ENCODE peak calls at places on chromosomes 12 and 14, in seven cellular contexts. Y is endothelial cell, W is upper lobe of left lung, S is pancreas, I is kidney epithelial cell, M is PC-3, L is fibroblast of pulmonary artery. Z is an unnamed sample.

GRCh38 chr12:25497021-25497420 is 56.1 kb downstream of the LMNTD1 start:
- DNase-seq in Y (no peak), W (no peak), S (no peak), I (no peak), M (peak), L (no peak), Z (no peak)

GRCh38 chr12:56081393-56082347 is 1.7 kb downstream of the ERBB3 start:
- DNase-seq in Y (no peak), W (peak), S (peak), I (no peak), M (no peak), L (no peak), Z (no peak)

GRCh38 chr12:3335078-3335487 is 155.9 kb upstream of the PRMT8 start:
- DNase-seq in Y (no peak), W (no peak), S (no peak), I (no peak), M (no peak), L (no peak), Z (no peak)

GRCh38 chr14:96424104-96424989 is 32.4 kb downstream of the AK7 start:
- DNase-seq in Y (peak), W (no peak), S (peak), I (no peak), M (peak), L (peak), Z (no peak)

GRCh38 chr12:67681145-67681778 is 32.7 kb downstream of the DYRK2 start:
- DNase-seq in Y (no peak), W (no peak), S (no peak), I (peak), M (peak), L (peak), Z (no peak)

GRCh38 chr14:60085085-60085484 is 6.6 kb upstream of the PCNX4 start:
- DNase-seq in Y (no peak), W (no peak), S (no peak), I (no peak), M (no peak), L (peak), Z (no peak)

GRCh38 chr14:92759679-92760523 is 11.5 kb upstream of the LGMN start:
- DNase-seq in Y (no peak), W (no peak), S (no peak), I (no peak), M (no peak), L (no peak), Z (no peak)

GRCh38 chr12:120688527-120689071 is 1.6 kb downstream of the MLEC start:
- DNase-seq in Y (no peak), W (no peak), S (no peak), I (no peak), M (peak), L (no peak), Z (no peak)

GRCh38 chr14:44914849-44915248 is 46.9 kb downstream of the KLHL28 start:
- DNase-seq in Y (no peak), W (no peak), S (no peak), I (no peak), M (peak), L (peak), Z (no peak)

GRCh38 chr12:47891356-47891755 is 13.4 kb downstream of the VDR start:
- DNase-seq in Y (no peak), W (no peak), S (no peak), I (no peak), M (no peak), L (no peak), Z (no peak)

GRCh38 chr12:45342171-45342570 is 126.3 kb downstream of the ANO6 start:
- DNase-seq in Y (no peak), W (no peak), S (no peak), I (no peak), M (no peak), L (no peak), Z (no peak)

GRCh38 chr12:3288690-3289089 is 202.3 kb upstream of the PRMT8 start:
- DNase-seq in Y (no peak), W (no peak), S (no peak), I (no peak), M (no peak), L (no peak), Z (no peak)

GRCh38 chr14:35342160-35343010 is 50.2 kb downstream of the PSMA6 start:
- DNase-seq in Y (no peak), W (peak), S (peak), I (no peak), M (no peak), L (peak), Z (no peak)

GRCh38 chr14:61841145-61841544 is 78.9 kb downstream of the SNAPC1 start:
- DNase-seq in Y (no peak), W (no peak), S (no peak), I (no peak), M (peak), L (peak), Z (no peak)

GRCh38 chr12:91991397-91992187 is 154.1 kb downstream of the BTG1 start:
- DNase-seq in Y (no peak), W (no peak), S (no peak), I (no peak), M (peak), L (peak), Z (no peak)

GRCh38 chr12:57299514-57300016 is 48.6 kb upstream of the STAC3 start:
- DNase-seq in Y (no peak), W (no peak), S (no peak), I (no peak), M (peak), L (no peak), Z (no peak)

GRCh38 chr14:63986789-63987533 is 134.2 kb downstream of the SYNE2 start:
- DNase-seq in Y (no peak), W (no peak), S (no peak), I (peak), M (peak), L (peak), Z (no peak)

GRCh38 chr12:72006766-72007165 is 68.1 kb downstream of the TPH2 start:
- DNase-seq in Y (no peak), W (no peak), S (no peak), I (no peak), M (no peak), L (no peak), Z (no peak)

GRCh38 chr12:18462437-18462836 is 201.1 kb downstream of the PIK3C2G start:
- DNase-seq in Y (no peak), W (no peak), S (no peak), I (no peak), M (peak), L (peak), Z (no peak)

DNA sequence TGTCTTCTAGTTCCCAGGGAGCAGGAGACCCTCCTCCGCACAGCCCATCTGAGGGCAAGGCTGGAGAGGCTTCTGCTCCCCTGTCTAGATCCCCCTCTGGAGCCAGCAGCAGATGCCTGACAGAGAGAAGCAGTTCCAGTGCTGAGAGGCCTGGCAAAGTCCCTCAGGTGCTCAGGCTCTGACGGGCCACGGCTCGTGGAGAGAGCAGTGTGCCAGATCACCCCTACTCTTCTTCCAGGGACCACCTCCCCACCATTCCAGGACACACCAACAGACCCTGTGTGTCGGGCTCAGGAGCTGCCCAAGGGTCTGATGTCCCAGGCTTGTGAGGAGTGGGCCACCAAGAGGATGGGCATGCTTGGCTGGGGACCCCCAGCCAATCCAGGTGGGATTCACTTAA is 22.5 kb upstream of the C14orf180 start:
- DNase-seq in Y (no peak), W (no peak), S (no peak), I (no peak), M (no peak), L (no peak), Z (no peak)
- TF ChIP-seq CTCF in Y (no peak), W (no peak), S (no peak), I (no peak), M (no peak), L (no peak), Z (no peak)

GRCh38 chr12:41514907-41515306 is 326.8 kb downstream of the PDZRN4 start:
- DNase-seq in Y (peak), W (no peak), S (no peak), I (no peak), M (no peak), L (no peak), Z (no peak)
- TF ChIP-seq CTCF in Y (no peak), W (no peak), S (no peak), I (peak), M (peak), L (peak), Z (peak)

GRCh38 chr14:78029471-78030372 is 140.5 kb upstream of the NRXN3 start:
- DNase-seq in Y (no peak), W (no peak), S (no peak), I (no peak), M (no peak), L (no peak), Z (no peak)
- TF ChIP-seq CTCF in Y (no peak), W (no peak), S (no peak), I (peak), M (peak), L (no peak), Z (peak)

GRCh38 chr14:22155582-22155981 is 433.4 kb downstream of the DAD1 start:
- DNase-seq in Y (no peak), W (no peak), S (no peak), I (no peak), M (peak), L (no peak), Z (no peak)

GRCh38 chr14:22152161-22152870 is 436.7 kb downstream of the DAD1 start:
- DNase-seq in Y (no peak), W (no peak), S (no peak), I (no peak), M (no peak), L (no peak), Z (no peak)

GRCh38 chr14:22152901-22153300 is 436.1 kb downstream of the DAD1 start:
- DNase-seq in Y (no peak), W (no peak), S (no peak), I (no peak), M (no peak), L (no peak), Z (no peak)

GRCh38 chr14:22147716-22148115 is 441.3 kb downstream of the DAD1 start:
- DNase-seq in Y (no peak), W (no peak), S (no peak), I (no peak), M (peak), L (no peak), Z (no peak)

GRCh38 chr14:22151091-22151490 is 437.9 kb downstream of the DAD1 start:
- DNase-seq in Y (no peak), W (no peak), S (no peak), I (no peak), M (no peak), L (no peak), Z (no peak)
- TF ChIP-seq CTCF in Y (no peak), W (no peak), S (no peak), I (no peak), M (no peak), L (no peak), Z (no peak)

GRCh38 chr14:78598046-78598652 is 428.0 kb downstream of the NRXN3 start:
- DNase-seq in Y (peak), W (peak), S (peak), I (no peak), M (peak), L (peak), Z (no peak)

GRCh38 chr14:78593949-78594348 is 423.8 kb downstream of the NRXN3 start:
- DNase-seq in Y (no peak), W (no peak), S (no peak), I (no peak), M (no peak), L (no peak), Z (no peak)

DNA sequence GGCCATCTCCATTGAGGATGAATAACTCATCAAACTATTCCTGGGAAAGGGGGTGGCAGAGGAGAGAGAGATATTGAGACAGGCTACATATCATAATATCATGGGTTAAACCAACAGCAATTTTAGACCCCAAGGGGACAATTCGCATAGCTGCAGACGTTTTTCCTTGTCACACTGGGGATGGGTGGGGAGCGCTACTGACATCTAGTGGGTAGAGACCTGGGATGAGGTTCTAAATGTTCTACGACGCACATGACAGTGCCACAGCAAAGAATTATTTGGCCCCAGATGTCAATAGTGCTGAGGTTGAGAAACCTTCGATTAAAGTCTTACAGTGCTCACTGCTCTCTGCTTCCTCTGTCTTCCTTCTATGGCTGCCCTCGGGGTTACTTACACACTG is 425.6 kb downstream of the NRXN3 start:
- DNase-seq in Y (peak), W (no peak), S (no peak), I (no peak), M (peak), L (no peak), Z (no peak)
- TF ChIP-seq CTCF in Y (no peak), W (no peak), S (no peak), I (peak), M (peak), L (peak), Z (peak)

GRCh38 chr14:104940526-104941150 is 16.0 kb downstream of the PLD4 start:
- DNase-seq in Y (no peak), W (no peak), S (no peak), I (no peak), M (peak), L (no peak), Z (no peak)
- TF ChIP-seq CTCF in Y (no peak), W (no peak), S (no peak), I (peak), M (peak), L (peak), Z (peak)

GRCh38 chr12:102062419-102062806 is 622 bp upstream of the WASHC3 start:
- DNase-seq in Y (no peak), W (no peak), S (no peak), I (no peak), M (no peak), L (no peak), Z (no peak)
- TF ChIP-seq CTCF in Y (no peak), W (no peak), S (no peak), I (no peak), M (no peak), L (no peak), Z (no peak)

GRCh38 chr12:69274861-69275260 is 35.5 kb downstream of the CPSF6 start:
- DNase-seq in Y (no peak), W (no peak), S (no peak), I (no peak), M (peak), L (peak), Z (no peak)

GRCh38 chr12:69278814-69279782 is 39.7 kb downstream of the CPSF6 start:
- DNase-seq in Y (no peak), W (no peak), S (no peak), I (no peak), M (no peak), L (no peak), Z (no peak)

GRCh38 chr12:69269736-69270135 is 30.4 kb downstream of the CPSF6 start:
- DNase-seq in Y (no peak), W (no peak), S (no peak), I (no peak), M (no peak), L (no peak), Z (no peak)

GRCh38 chr12:69272511-69272910 is 33.1 kb downstream of the CPSF6 start:
- DNase-seq in Y (no peak), W (no peak), S (no peak), I (no peak), M (no peak), L (no peak), Z (no peak)

GRCh38 chr12:69275471-69275891 is 36.1 kb downstream of the CPSF6 start:
- DNase-seq in Y (no peak), W (no peak), S (no peak), I (no peak), M (no peak), L (peak), Z (no peak)
- TF ChIP-seq CTCF in Y (no peak), W (no peak), S (no peak), I (no peak), M (no peak), L (no peak), Z (no peak)

GRCh38 chr14:100855256-100855930 is 29.5 kb downstream of the MEG3 start:
- DNase-seq in Y (no peak), W (no peak), S (no peak), I (no peak), M (peak), L (no peak), Z (no peak)
- TF ChIP-seq CTCF in Y (no peak), W (no peak), S (no peak), I (no peak), M (peak), L (no peak), Z (no peak)

Z was measured in type B pancreatic cell.